ENCODE peak calls at places on chromosomes 7 and 10, in seven cellular contexts. D is nephron progenitor cell, F is MCF 10A, X is HL-60, W is epithelial cell of esophagus, R is colonic mucosa, T is Peyer's patch. P is an unnamed sample.

GRCh38 chr7:19112290-19113000 is 5.0 kb downstream of the TWIST1 start:
- DNase-seq in D (peak), F (no peak), X (no peak), W (no peak), R (no peak), T (no peak), P (no peak)

GRCh38 chr7:78020874-78021249 is 222.3 kb downstream of the PHTF2 start:
- DNase-seq in D (no peak), F (no peak), X (no peak), W (no peak), R (no peak), T (no peak), P (no peak)

GRCh38 chr10:103193107-103193819 is at the start of gene NT5C2:
- DNase-seq in D (peak), F (peak), X (peak), W (peak), R (peak), T (peak), P (peak)

GRCh38 chr7:98568891-98569290 is 48.2 kb upstream of the NPTX2 start:
- DNase-seq in D (no peak), F (no peak), X (no peak), W (no peak), R (no peak), T (no peak), P (no peak)

GRCh38 chr7:12821746-12822145 is 134.3 kb downstream of the ARL4A start:
- DNase-seq in D (no peak), F (no peak), X (no peak), W (no peak), R (no peak), T (no peak), P (no peak)

GRCh38 chr10:117535045-117535751 is 7.3 kb upstream of the EMX2 start:
- DNase-seq in D (peak), F (no peak), X (no peak), W (no peak), R (no peak), T (no peak), P (no peak)

GRCh38 chr10:70357447-70358035 is 24.9 kb downstream of the LRRC20 start:
- DNase-seq in D (no peak), F (peak), X (no peak), W (no peak), R (no peak), T (no peak), P (no peak)

GRCh38 chr7:26534649-26535482 is 243.2 kb downstream of the SNX10 start:
- DNase-seq in D (peak), F (no peak), X (no peak), W (no peak), R (no peak), T (no peak), P (no peak)

GRCh38 chr10:35535136-35535535 is 70.0 kb upstream of the GJD4 start:
- DNase-seq in D (no peak), F (no peak), X (no peak), W (no peak), R (no peak), T (no peak), P (no peak)

GRCh38 chr10:103147645-103148044 is 45.4 kb downstream of the NT5C2 start:
- DNase-seq in D (no peak), F (no peak), X (peak), W (no peak), R (no peak), T (no peak), P (no peak)

GRCh38 chr10:126264089-126265018 is 123.9 kb downstream of the ADAM12 start:
- DNase-seq in D (no peak), F (no peak), X (no peak), W (no peak), R (no peak), T (no peak), P (no peak)

GRCh38 chr10:97596101-97597055 is 6.9 kb downstream of the C10orf62 start:
- DNase-seq in D (no peak), F (peak), X (no peak), W (peak), R (no peak), T (no peak), P (no peak)

GRCh38 chr10:14153570-14154055 is 177.1 kb downstream of the FRMD4A start:
- DNase-seq in D (peak), F (no peak), X (no peak), W (no peak), R (no peak), T (no peak), P (no peak)

GRCh38 chr10:73871295-73871914 is 3.0 kb downstream of the CAMK2G start:
- DNase-seq in D (no peak), F (no peak), X (no peak), W (no peak), R (no peak), T (no peak), P (no peak)

GRCh38 chr7:50217961-50218360 is 86.6 kb upstream of the IKZF1 start:
- DNase-seq in D (no peak), F (no peak), X (peak), W (no peak), R (no peak), T (no peak), P (no peak)

GRCh38 chr10:132670546-132670945 is 115.4 kb downstream of the NKX6-2 start:
- DNase-seq in D (no peak), F (no peak), X (no peak), W (no peak), R (no peak), T (no peak), P (no peak)

GRCh38 chr10:129114588-129114987 is 352.5 kb upstream of the MGMT start:
- DNase-seq in D (no peak), F (no peak), X (no peak), W (no peak), R (no peak), T (no peak), P (no peak)

GRCh38 chr7:127150543-127150942 is 102.2 kb downstream of the GRM8 start:
- DNase-seq in D (no peak), F (no peak), X (no peak), W (no peak), R (no peak), T (no peak), P (no peak)

GRCh38 chr7:16080131-16080530 is 341.2 kb downstream of the CRPPA start:
- DNase-seq in D (no peak), F (peak), X (no peak), W (peak), R (no peak), T (no peak), P (no peak)

GRCh38 chr7:3194501-3195141 is 106.4 kb upstream of the SDK1 start:
- DNase-seq in D (no peak), F (peak), X (no peak), W (peak), R (no peak), T (no peak), P (no peak)

GRCh38 chr7:18206331-18206730 is 178.7 kb upstream of the PRPS1L1 start:
- DNase-seq in D (no peak), F (no peak), X (no peak), W (no peak), R (no peak), T (no peak), P (no peak)

GRCh38 chr10:26112532-26112931 is 104.0 kb upstream of the GAD2 start:
- DNase-seq in D (no peak), F (no peak), X (no peak), W (no peak), R (no peak), T (no peak), P (no peak)

GRCh38 chr10:47030191-47030698 is 119.0 kb downstream of the PTPN20 start:
- DNase-seq in D (no peak), F (no peak), X (no peak), W (no peak), R (no peak), T (no peak), P (peak)

GRCh38 chr10:47028466-47028865 is 117.2 kb downstream of the PTPN20 start:
- DNase-seq in D (no peak), F (no peak), X (no peak), W (no peak), R (no peak), T (no peak), P (peak)

GRCh38 chr10:47027812-47028260 is 116.6 kb downstream of the PTPN20 start:
- DNase-seq in D (no peak), F (no peak), X (no peak), W (no peak), R (no peak), T (no peak), P (peak)

GRCh38 chr10:47031251-47031952 is 120.2 kb downstream of the PTPN20 start:
- DNase-seq in D (no peak), F (peak), X (no peak), W (peak), R (no peak), T (no peak), P (no peak)

GRCh38 chr10:47029181-47029971 is 118.1 kb downstream of the PTPN20 start:
- DNase-seq in D (no peak), F (no peak), X (no peak), W (no peak), R (no peak), T (no peak), P (peak)
- TF ChIP-seq CTCF in D (no peak), F (no peak), X (no peak), W (no peak), R (no peak), T (no peak), P (no peak)

GRCh38 chr10:78757542-78757941 is 311.2 kb upstream of the ZMIZ1 start:
- DNase-seq in D (no peak), F (peak), X (no peak), W (peak), R (no peak), T (no peak), P (no peak)

GRCh38 chr10:78755877-78756455 is 312.8 kb upstream of the ZMIZ1 start:
- DNase-seq in D (no peak), F (no peak), X (no peak), W (no peak), R (no peak), T (no peak), P (no peak)

GRCh38 chr10:78755075-78755695 is 313.6 kb upstream of the ZMIZ1 start:
- DNase-seq in D (no peak), F (no peak), X (no peak), W (no peak), R (no peak), T (no peak), P (no peak)

GRCh38 chr10:78758176-78758575 is 310.6 kb upstream of the ZMIZ1 start:
- DNase-seq in D (no peak), F (no peak), X (no peak), W (no peak), R (no peak), T (no peak), P (no peak)

DNA sequence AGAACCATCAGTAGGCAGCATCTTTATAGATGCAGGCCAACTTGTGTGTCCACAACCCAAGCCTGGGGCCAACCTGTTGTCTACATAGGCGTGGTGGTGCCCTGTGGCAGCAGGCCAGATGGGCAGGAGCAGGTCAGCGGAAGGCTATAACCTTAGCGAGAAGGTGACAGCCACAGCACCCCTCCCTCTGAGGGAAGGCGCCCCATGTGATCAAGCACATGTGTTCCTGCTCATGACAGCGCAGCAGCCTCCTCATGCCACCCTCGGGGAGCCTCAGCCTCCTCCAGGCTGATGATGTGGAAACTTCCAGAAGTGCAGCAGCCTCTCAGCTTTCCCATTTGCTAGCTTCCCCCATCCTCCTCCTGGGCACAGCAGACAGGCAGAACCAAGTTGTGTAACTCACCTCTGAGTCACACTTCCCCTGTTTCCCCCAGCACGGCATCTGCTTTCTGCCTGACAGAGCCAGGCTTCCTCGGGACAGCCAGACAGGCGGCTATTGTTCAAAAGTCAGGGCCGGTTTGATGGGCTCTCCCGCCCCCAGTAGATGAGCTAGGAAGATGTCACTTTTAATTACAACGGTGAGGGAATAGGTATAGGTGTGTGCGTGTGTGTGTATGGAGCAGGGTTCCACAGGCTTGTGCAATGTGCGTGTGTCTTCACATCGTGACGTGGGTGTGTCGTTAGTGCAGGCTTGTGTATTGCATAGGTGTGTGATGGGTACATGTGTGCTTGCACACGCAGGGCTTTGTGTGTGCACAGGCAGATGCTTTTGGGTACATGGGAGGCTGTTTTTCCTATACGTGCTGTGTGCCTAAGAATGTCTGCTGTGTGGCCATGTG is 311.9 kb upstream of the ZMIZ1 start:
- DNase-seq in D (no peak), F (peak), X (peak), W (peak), R (peak), T (peak), P (no peak)
- TF ChIP-seq CTCF in D (no peak), F (no peak), X (no peak), W (no peak), R (no peak), T (no peak), P (no peak)

GRCh38 chr10:122859527-122859926 is 13.9 kb upstream of the CUZD1 start:
- DNase-seq in D (no peak), F (no peak), X (no peak), W (no peak), R (no peak), T (no peak), P (no peak)

GRCh38 chr10:122861724-122862161 is 16.1 kb upstream of the CUZD1 start:
- DNase-seq in D (no peak), F (no peak), X (no peak), W (peak), R (no peak), T (no peak), P (no peak)

GRCh38 chr10:122863796-122864592 is 15.4 kb downstream of the FAM24B start:
- DNase-seq in D (no peak), F (no peak), X (no peak), W (no peak), R (no peak), T (no peak), P (no peak)

GRCh38 chr10:122863216-122863615 is 16.2 kb downstream of the FAM24B start:
- DNase-seq in D (no peak), F (no peak), X (no peak), W (no peak), R (no peak), T (no peak), P (no peak)

GRCh38 chr10:122864901-122865300 is 14.5 kb downstream of the FAM24B start:
- DNase-seq in D (no peak), F (peak), X (no peak), W (peak), R (no peak), T (no peak), P (no peak)
- TF ChIP-seq CTCF in D (no peak), F (no peak), X (no peak), W (no peak), R (no peak), T (no peak), P (no peak)

GRCh38 chr10:43440782-43441134 is 3.8 kb downstream of the ZNF487 start:
- DNase-seq in D (no peak), F (no peak), X (no peak), W (no peak), R (no peak), T (no peak), P (no peak)
- TF ChIP-seq CTCF in D (no peak), F (no peak), X (no peak), W (no peak), R (no peak), T (no peak), P (no peak)

GRCh38 chr7:134963031-134963430 is 23.3 kb upstream of the AGBL3 start:
- DNase-seq in D (no peak), F (no peak), X (no peak), W (no peak), R (no peak), T (no peak), P (no peak)

GRCh38 chr7:134957005-134957404 is 29.3 kb upstream of the AGBL3 start:
- DNase-seq in D (no peak), F (no peak), X (no peak), W (no peak), R (no peak), T (no peak), P (no peak)

GRCh38 chr7:134966691-134967090 is 19.6 kb upstream of the AGBL3 start:
- DNase-seq in D (no peak), F (no peak), X (no peak), W (no peak), R (no peak), T (no peak), P (no peak)

GRCh38 chr7:134959810-134960209 is 26.5 kb upstream of the AGBL3 start:
- DNase-seq in D (no peak), F (no peak), X (no peak), W (no peak), R (no peak), T (no peak), P (no peak)

DNA sequence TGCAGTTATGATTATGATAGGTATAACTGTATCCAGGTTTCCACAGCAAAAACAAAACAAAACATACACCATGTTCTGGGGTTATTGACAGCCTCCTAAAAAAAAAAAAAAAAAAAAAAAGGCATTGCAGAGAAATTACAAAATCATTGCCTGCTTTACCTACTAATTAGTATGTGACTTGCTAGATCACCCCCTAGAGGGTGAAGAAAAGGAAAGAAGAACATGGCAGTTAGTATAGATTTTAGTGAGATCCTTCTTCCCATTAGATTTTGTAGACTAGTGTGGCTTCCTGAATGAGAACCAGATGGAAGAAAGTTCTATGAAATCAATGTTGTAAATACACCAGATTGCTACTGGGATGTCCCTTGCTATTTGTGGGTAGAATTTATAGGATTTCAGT is 24.0 kb upstream of the AGBL3 start:
- DNase-seq in D (no peak), F (no peak), X (no peak), W (no peak), R (no peak), T (no peak), P (no peak)
- TF ChIP-seq CTCF in D (no peak), F (no peak), X (no peak), W (no peak), R (no peak), T (no peak), P (no peak)